ENCODE peak calls at places on chromosomes 1 and 21, in six cellular contexts. One of them, this sample, is unnamed.

GRCh38 chr1:113073457-113073950 is 506 bp downstream of the LRIG2 start:
- DNase-seq in GM23338: peak; percentile 87
- DNase-seq in activated CD4-positive, alpha-beta T cell treated with anti-CD3 and anti-CD28 coated beads for 4 hours: no peak
- DNase-seq in dorsolateral prefrontal cortex: no peak
- DNase-seq in RPMI8226: no peak
- DNase-seq in activated naive CD8-positive, alpha-beta T cell treated with anti-CD3 and anti-CD28 coated beads, Interleukin-2, amount 50 U/mL, for 24 hours: no peak
- DNase-seq in this sample: no peak

GRCh38 chr1:212520299-212520698 is 87.6 kb downstream of the NENF start:
- DNase-seq in GM23338: no peak
- DNase-seq in activated CD4-positive, alpha-beta T cell treated with anti-CD3 and anti-CD28 coated beads for 4 hours: no peak
- DNase-seq in dorsolateral prefrontal cortex: no peak
- DNase-seq in RPMI8226: no peak
- DNase-seq in activated naive CD8-positive, alpha-beta T cell treated with anti-CD3 and anti-CD28 coated beads, Interleukin-2, amount 50 U/mL, for 24 hours: no peak
- DNase-seq in this sample: no peak

GRCh38 chr1:59917785-59918180 is 8.8 kb downstream of the CYP2J2 start:
- DNase-seq in GM23338: no peak
- DNase-seq in activated CD4-positive, alpha-beta T cell treated with anti-CD3 and anti-CD28 coated beads for 4 hours: no peak
- DNase-seq in dorsolateral prefrontal cortex: no peak
- DNase-seq in RPMI8226: no peak
- DNase-seq in activated naive CD8-positive, alpha-beta T cell treated with anti-CD3 and anti-CD28 coated beads, Interleukin-2, amount 50 U/mL, for 24 hours: no peak
- DNase-seq in this sample: no peak

GRCh38 chr1:3595949-3596348 is 15.4 kb downstream of the MEGF6 start:
- DNase-seq in GM23338: no peak
- DNase-seq in activated CD4-positive, alpha-beta T cell treated with anti-CD3 and anti-CD28 coated beads for 4 hours: no peak
- DNase-seq in dorsolateral prefrontal cortex: no peak
- DNase-seq in RPMI8226: no peak
- DNase-seq in activated naive CD8-positive, alpha-beta T cell treated with anti-CD3 and anti-CD28 coated beads, Interleukin-2, amount 50 U/mL, for 24 hours: no peak
- DNase-seq in this sample: no peak

GRCh38 chr1:226700861-226701260 is 38.2 kb downstream of the ITPKB start:
- DNase-seq in GM23338: no peak
- DNase-seq in activated CD4-positive, alpha-beta T cell treated with anti-CD3 and anti-CD28 coated beads for 4 hours: no peak
- DNase-seq in dorsolateral prefrontal cortex: peak; percentile 18
- DNase-seq in RPMI8226: no peak
- DNase-seq in activated naive CD8-positive, alpha-beta T cell treated with anti-CD3 and anti-CD28 coated beads, Interleukin-2, amount 50 U/mL, for 24 hours: no peak
- DNase-seq in this sample: no peak

GRCh38 chr21:30168086-30168485 is 1.5 kb upstream of the CLDN17 start:
- DNase-seq in GM23338: no peak
- DNase-seq in activated CD4-positive, alpha-beta T cell treated with anti-CD3 and anti-CD28 coated beads for 4 hours: no peak
- DNase-seq in dorsolateral prefrontal cortex: no peak
- DNase-seq in RPMI8226: no peak
- DNase-seq in activated naive CD8-positive, alpha-beta T cell treated with anti-CD3 and anti-CD28 coated beads, Interleukin-2, amount 50 U/mL, for 24 hours: no peak
- DNase-seq in this sample: no peak

GRCh38 chr1:216935901-216936300 is 212.7 kb upstream of the ESRRG start:
- DNase-seq in GM23338: no peak
- DNase-seq in activated CD4-positive, alpha-beta T cell treated with anti-CD3 and anti-CD28 coated beads for 4 hours: no peak
- DNase-seq in dorsolateral prefrontal cortex: no peak
- DNase-seq in RPMI8226: no peak
- DNase-seq in activated naive CD8-positive, alpha-beta T cell treated with anti-CD3 and anti-CD28 coated beads, Interleukin-2, amount 50 U/mL, for 24 hours: no peak
- DNase-seq in this sample: no peak

GRCh38 chr1:163188947-163189346 is 13.8 kb downstream of the RGS5 start:
- DNase-seq in GM23338: no peak
- DNase-seq in activated CD4-positive, alpha-beta T cell treated with anti-CD3 and anti-CD28 coated beads for 4 hours: no peak
- DNase-seq in dorsolateral prefrontal cortex: no peak
- DNase-seq in RPMI8226: no peak
- DNase-seq in activated naive CD8-positive, alpha-beta T cell treated with anti-CD3 and anti-CD28 coated beads, Interleukin-2, amount 50 U/mL, for 24 hours: no peak
- DNase-seq in this sample: no peak

GRCh38 chr1:232149302-232150201 is 480.4 kb downstream of the SIPA1L2 start:
- DNase-seq in GM23338: no peak
- DNase-seq in activated CD4-positive, alpha-beta T cell treated with anti-CD3 and anti-CD28 coated beads for 4 hours: no peak
- DNase-seq in dorsolateral prefrontal cortex: no peak
- DNase-seq in RPMI8226: no peak
- DNase-seq in activated naive CD8-positive, alpha-beta T cell treated with anti-CD3 and anti-CD28 coated beads, Interleukin-2, amount 50 U/mL, for 24 hours: no peak
- DNase-seq in this sample: no peak

GRCh38 chr1:154534263-154534844 is 24.1 kb downstream of the UBE2Q1 start:
- DNase-seq in GM23338: peak; percentile 89
- DNase-seq in activated CD4-positive, alpha-beta T cell treated with anti-CD3 and anti-CD28 coated beads for 4 hours: no peak
- DNase-seq in dorsolateral prefrontal cortex: no peak
- DNase-seq in RPMI8226: peak; percentile 52
- DNase-seq in activated naive CD8-positive, alpha-beta T cell treated with anti-CD3 and anti-CD28 coated beads, Interleukin-2, amount 50 U/mL, for 24 hours: no peak
- DNase-seq in this sample: no peak

GRCh38 chr1:184022651-184023050 is 14.9 kb downstream of the COLGALT2 start:
- DNase-seq in GM23338: no peak
- DNase-seq in activated CD4-positive, alpha-beta T cell treated with anti-CD3 and anti-CD28 coated beads for 4 hours: no peak
- DNase-seq in dorsolateral prefrontal cortex: no peak
- DNase-seq in RPMI8226: no peak
- DNase-seq in activated naive CD8-positive, alpha-beta T cell treated with anti-CD3 and anti-CD28 coated beads, Interleukin-2, amount 50 U/mL, for 24 hours: no peak
- DNase-seq in this sample: no peak

GRCh38 chr1:18486195-18486594 is 5.5 kb downstream of the KLHDC7A start:
- DNase-seq in GM23338: peak; percentile 75
- DNase-seq in activated CD4-positive, alpha-beta T cell treated with anti-CD3 and anti-CD28 coated beads for 4 hours: no peak
- DNase-seq in dorsolateral prefrontal cortex: no peak
- DNase-seq in RPMI8226: no peak
- DNase-seq in activated naive CD8-positive, alpha-beta T cell treated with anti-CD3 and anti-CD28 coated beads, Interleukin-2, amount 50 U/mL, for 24 hours: no peak
- DNase-seq in this sample: no peak

GRCh38 chr1:76066390-76066789 is 8.2 kb upstream of the ST6GALNAC3 start:
- DNase-seq in GM23338: no peak
- DNase-seq in activated CD4-positive, alpha-beta T cell treated with anti-CD3 and anti-CD28 coated beads for 4 hours: no peak
- DNase-seq in dorsolateral prefrontal cortex: no peak
- DNase-seq in RPMI8226: no peak
- DNase-seq in activated naive CD8-positive, alpha-beta T cell treated with anti-CD3 and anti-CD28 coated beads, Interleukin-2, amount 50 U/mL, for 24 hours: no peak
- DNase-seq in this sample: no peak

GRCh38 chr1:16075337-16076002 is 2.0 kb upstream of the FAM131C start:
- DNase-seq in GM23338: no peak
- DNase-seq in activated CD4-positive, alpha-beta T cell treated with anti-CD3 and anti-CD28 coated beads for 4 hours: no peak
- DNase-seq in dorsolateral prefrontal cortex: no peak
- DNase-seq in RPMI8226: peak; percentile 79
- DNase-seq in activated naive CD8-positive, alpha-beta T cell treated with anti-CD3 and anti-CD28 coated beads, Interleukin-2, amount 50 U/mL, for 24 hours: no peak
- DNase-seq in this sample: no peak

GRCh38 chr1:166952002-166952746 is 23.2 kb downstream of the ILDR2 start:
- DNase-seq in GM23338: peak; percentile 69
- DNase-seq in activated CD4-positive, alpha-beta T cell treated with anti-CD3 and anti-CD28 coated beads for 4 hours: no peak
- DNase-seq in dorsolateral prefrontal cortex: no peak
- DNase-seq in RPMI8226: no peak
- DNase-seq in activated naive CD8-positive, alpha-beta T cell treated with anti-CD3 and anti-CD28 coated beads, Interleukin-2, amount 50 U/mL, for 24 hours: no peak
- DNase-seq in this sample: no peak

GRCh38 chr1:63789856-63790605 is 16.2 kb downstream of the ROR1 start:
- DNase-seq in GM23338: peak; percentile 62
- DNase-seq in activated CD4-positive, alpha-beta T cell treated with anti-CD3 and anti-CD28 coated beads for 4 hours: no peak
- DNase-seq in dorsolateral prefrontal cortex: no peak
- DNase-seq in RPMI8226: no peak
- DNase-seq in activated naive CD8-positive, alpha-beta T cell treated with anti-CD3 and anti-CD28 coated beads, Interleukin-2, amount 50 U/mL, for 24 hours: no peak
- DNase-seq in this sample: no peak